ENCODE peak calls at places on chromosomes 6 and 20, in seven cellular contexts. T is progenitor cell of endocrine pancreas, A is hypothalamus, C is frontal cortex, P is occipital lobe, V is non-pigmented ciliary epithelial cell, H is KBM-7. Y is an unnamed sample.

GRCh38 chr6:187252-187840 is 104.9 kb upstream of the DUSP22 start:
- DNase-seq in T (no peak), A (no peak), C (no peak), P (no peak), V (no peak), H (no peak), Y (no peak)

GRCh38 chr6:51678905-51679620 is 408.4 kb downstream of the PKHD1 start:
- DNase-seq in T (no peak), A (no peak), C (no peak), P (no peak), V (no peak), H (no peak), Y (no peak)

GRCh38 chr6:51892750-51893149 is 194.7 kb downstream of the PKHD1 start:
- DNase-seq in T (no peak), A (no peak), C (no peak), P (no peak), V (no peak), H (no peak), Y (no peak)

GRCh38 chr20:54043044-54043967 is 27.1 kb downstream of the BCAS1 start:
- DNase-seq in T (no peak), A (no peak), C (no peak), P (no peak), V (no peak), H (no peak), Y (no peak)

GRCh38 chr20:5039255-5039657 is 37.9 kb upstream of the SLC23A2 start:
- DNase-seq in T (no peak), A (no peak), C (no peak), P (no peak), V (no peak), H (no peak), Y (no peak)

GRCh38 chr6:55898342-55898741 is 23.0 kb upstream of the BMP5 start:
- DNase-seq in T (no peak), A (no peak), C (no peak), P (no peak), V (no peak), H (no peak), Y (no peak)

GRCh38 chr6:132333639-132334516 is 67.4 kb downstream of the MOXD1 start:
- DNase-seq in T (peak; percentile 20), A (no peak), C (no peak), P (no peak), V (peak; percentile 71), H (no peak), Y (no peak)

GRCh38 chr6:3407840-3408239 is 49.0 kb downstream of the SLC22A23 start:
- DNase-seq in T (no peak), A (no peak), C (no peak), P (no peak), V (no peak), H (no peak), Y (no peak)

GRCh38 chr20:24475356-24475755 is 5.9 kb downstream of the SYNDIG1 start:
- DNase-seq in T (no peak), A (no peak), C (no peak), P (no peak), V (no peak), H (no peak), Y (no peak)

GRCh38 chr6:139355777-139356445 is 18.5 kb downstream of the CITED2 start:
- DNase-seq in T (no peak), A (no peak), C (no peak), P (no peak), V (no peak), H (no peak), Y (no peak)

GRCh38 chr20:49571553-49571835 is 3.6 kb upstream of the PTGIS start:
- DNase-seq in T (no peak), A (no peak), C (no peak), P (no peak), V (no peak), H (no peak), Y (no peak)

GRCh38 chr20:1323256-1323655 is 5.7 kb downstream of the SDCBP2 start:
- DNase-seq in T (no peak), A (no peak), C (no peak), P (no peak), V (no peak), H (no peak), Y (no peak)

GRCh38 chr6:150622941-150623874 is 23.5 kb downstream of the PLEKHG1 start:
- DNase-seq in T (no peak), A (no peak), C (no peak), P (no peak), V (no peak), H (peak; percentile 64), Y (no peak)

GRCh38 chr6:17458971-17459370 is 65.6 kb downstream of the CAP2 start:
- DNase-seq in T (no peak), A (no peak), C (no peak), P (no peak), V (no peak), H (no peak), Y (no peak)

GRCh38 chr6:134722429-134722828 is 227.5 kb downstream of the ALDH8A1 start:
- DNase-seq in T (no peak), A (no peak), C (no peak), P (no peak), V (no peak), H (no peak), Y (no peak)

Y was measured in NCI-H1930.